ENCODE peak calls at places on chromosomes 1 and 21, in six cellular contexts. J, U, C, F, Y and I are unnamed samples.

GRCh38 chr21:32048353-32048752 is 175.5 kb downstream of the HUNK start:
- DNase-seq in F (no peak), J (no peak), U (no peak), Y (no peak), C (no peak), I (peak)

GRCh38 chr1:31712625-31713024 is 8.8 kb upstream of the COL16A1 start:
- DNase-seq in F (no peak), U (no peak), J (no peak), C (no peak), Y (no peak), I (peak)

GRCh38 chr1:11134352-11135266 is 34.9 kb upstream of the EXOSC10 start:
- DNase-seq in Y (no peak), C (no peak), F (no peak), J (no peak), U (peak), I (no peak)

GRCh38 chr1:246151796-246152434 is 355.2 kb downstream of the SMYD3 start:
- DNase-seq in Y (no peak), U (no peak), F (no peak), J (no peak), C (no peak), I (no peak)

GRCh38 chr1:33047839-33048305 is 11.2 kb upstream of the AK2 start:
- DNase-seq in C (no peak), Y (no peak), F (no peak), J (no peak), U (no peak), I (no peak)

GRCh38 chr1:125064481-125064880 is 3879.7 kb downstream of the SRGAP2C start:
- DNase-seq in C (peak), U (peak), F (no peak), Y (no peak), J (no peak), I (no peak)

GRCh38 chr1:86641318-86641717 is 63.1 kb upstream of the SH3GLB1 start:
- DNase-seq in J (no peak), F (no peak), Y (no peak), C (no peak), U (no peak), I (no peak)

GRCh38 chr1:118339431-118340146 is 154.6 kb upstream of the SPAG17 start:
- DNase-seq in C (no peak), J (no peak), F (no peak), Y (no peak), U (no peak), I (no peak)

GRCh38 chr1:179137623-179138235 is 55.9 kb downstream of the TOR3A start:
- DNase-seq in J (no peak), F (no peak), Y (no peak), U (no peak), C (no peak), I (no peak)

GRCh38 chr1:50980505-50980904 is 10.5 kb downstream of the CDKN2C start:
- DNase-seq in J (no peak), F (no peak), C (no peak), U (no peak), Y (no peak), I (no peak)

GRCh38 chr1:240232548-240232947 is 140.9 kb downstream of the FMN2 start:
- DNase-seq in U (no peak), F (no peak), J (no peak), C (no peak), Y (no peak), I (no peak)

GRCh38 chr1:246647113-246647512 is 77.1 kb upstream of the SCCPDH start:
- DNase-seq in F (no peak), C (no peak), J (no peak), Y (no peak), U (no peak), I (no peak)

GRCh38 chr1:115158181-115158580 is 68.9 kb upstream of the TSPAN2 start:
- DNase-seq in U (no peak), F (no peak), Y (no peak), J (no peak), C (no peak), I (no peak)

GRCh38 chr1:160069460-160070231 is at the start of gene KCNJ10:
- DNase-seq in C (peak), J (no peak), F (no peak), Y (no peak), U (no peak), I (no peak)

GRCh38 chr1:3889952-3890351 is 10.1 kb downstream of the C1orf174 start:
- DNase-seq in J (no peak), U (no peak), Y (no peak), F (no peak), C (peak), I (no peak)

GRCh38 chr21:17340081-17340480 is 172.8 kb upstream of the CXADR start:
- DNase-seq in F (no peak), C (no peak), J (no peak), Y (no peak), U (no peak), I (no peak)

GRCh38 chr1:16393255-16394177 is 26.5 kb downstream of the SZRD1 start:
- DNase-seq in F (no peak), J (no peak), C (no peak), Y (no peak), U (no peak), I (no peak)

GRCh38 chr21:33109574-33110339 is 39.8 kb downstream of the OLIG1 start:
- DNase-seq in U (no peak), J (no peak), C (peak), Y (no peak), F (no peak), I (no peak)

GRCh38 chr1:17919525-17920439 is 164.6 kb downstream of the ACTL8 start:
- DNase-seq in F (no peak), U (no peak), J (no peak), C (no peak), Y (peak), I (no peak)

GRCh38 chr1:97870574-97870973 is 50.3 kb downstream of the DPYD start:
- DNase-seq in Y (no peak), F (no peak), J (no peak), C (no peak), U (no peak), I (no peak)

GRCh38 chr1:176119549-176119948 is 87.5 kb downstream of the COP1 start:
- DNase-seq in J (no peak), C (no peak), Y (peak), F (no peak), U (no peak), I (no peak)

GRCh38 chr1:184621262-184621661 is 133.4 kb downstream of the EDEM3 start:
- DNase-seq in U (no peak), Y (no peak), J (no peak), F (no peak), C (no peak), I (no peak)

GRCh38 chr1:220843481-220844011 is 35.7 kb upstream of the HLX start:
- DNase-seq in F (no peak), Y (no peak), J (no peak), C (no peak), U (no peak), I (no peak)

GRCh38 chr1:244052011-244052727 is 1.1 kb downstream of the ZBTB18 start:
- DNase-seq in Y (no peak), J (no peak), F (no peak), C (no peak), U (no peak), I (no peak)

GRCh38 chr1:93753766-93754763 is 72.4 kb upstream of the BCAR3 start:
- DNase-seq in J (no peak), Y (no peak), F (no peak), C (no peak), U (peak), I (no peak)

GRCh38 chr1:50704126-50704525 is 255.9 kb downstream of the FAF1 start:
- DNase-seq in F (no peak), Y (peak), J (no peak), C (no peak), U (no peak), I (no peak)

GRCh38 chr1:58829861-58830260 is 46.0 kb upstream of the JUN start:
- DNase-seq in J (no peak), F (no peak), U (no peak), Y (no peak), C (no peak), I (no peak)

GRCh38 chr1:235325139-235325538 is 2.8 kb downstream of the ARID4B start:
- DNase-seq in C (no peak), J (no peak), U (no peak), Y (no peak), F (no peak), I (no peak)

GRCh38 chr21:26041441-26042180 is 129.0 kb downstream of the APP start:
- DNase-seq in U (no peak), F (no peak), C (no peak), J (no peak), Y (no peak), I (no peak)

GRCh38 chr1:208219659-208220282 is 24.4 kb downstream of the PLXNA2 start:
- DNase-seq in F (no peak), U (peak), J (no peak), C (peak), Y (no peak), I (peak)

GRCh38 chr1:162305969-162306368 is 70.7 kb downstream of the SPATA46 start:
- DNase-seq in C (no peak), U (peak), J (no peak), Y (no peak), F (peak), I (no peak)

GRCh38 chr1:39645411-39646043 is 6.1 kb upstream of the HEYL start:
- DNase-seq in U (no peak), C (no peak), Y (no peak), F (peak), J (no peak), I (no peak)

GRCh38 chr1:221620437-221621384 is 121.2 kb downstream of the DUSP10 start:
- DNase-seq in C (no peak), F (no peak), J (no peak), Y (no peak), U (no peak), I (no peak)

GRCh38 chr1:234961468-234962339 is 166.9 kb downstream of the TOMM20 start:
- DNase-seq in F (no peak), C (no peak), U (no peak), J (no peak), Y (no peak), I (peak)

GRCh38 chr1:118303534-118303933 is 118.5 kb upstream of the SPAG17 start:
- DNase-seq in Y (no peak), F (no peak), C (no peak), J (no peak), U (no peak), I (no peak)

GRCh38 chr1:203100163-203100867 is 14.5 kb upstream of the MYOG start:
- DNase-seq in F (no peak), Y (no peak), U (no peak), J (no peak), C (no peak), I (no peak)

DNA sequence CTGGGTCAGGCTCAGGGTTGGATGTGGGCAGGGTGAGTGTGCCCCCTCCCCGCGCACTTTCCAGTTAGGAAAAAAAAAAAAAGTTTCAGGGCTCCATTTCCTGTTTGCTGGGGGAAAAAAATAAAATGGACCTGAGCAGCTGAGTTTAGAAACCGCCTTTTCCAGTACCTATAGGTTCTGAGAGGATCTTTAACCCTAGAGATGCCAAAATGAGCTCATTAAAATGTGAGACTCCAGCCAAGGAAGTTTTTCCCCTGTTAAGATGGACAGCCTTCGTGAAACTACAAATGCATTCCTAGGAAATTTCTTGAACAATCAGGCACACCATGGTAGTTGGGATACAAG is 143.5 kb upstream of the ETS2 start:
- DNase-seq in J (no peak), Y (no peak), C (no peak), U (no peak), F (no peak), I (no peak)
- H3K27ac ChIP-seq in J (no peak), Y (no peak), C (peak), U (no peak), F (no peak), I (peak)

GRCh38 chr1:156744344-156744743 is 3.5 kb upstream of the MRPL24 start:
- DNase-seq in U (no peak), Y (no peak), J (no peak), F (no peak), C (no peak), I (no peak)

GRCh38 chr1:156743367-156744302 is 2.7 kb upstream of the MRPL24 start:
- DNase-seq in Y (no peak), J (no peak), U (no peak), F (no peak), C (no peak), I (no peak)

GRCh38 chr1:156746716-156747631 is 4.5 kb downstream of the HDGF start:
- DNase-seq in F (peak), J (peak), U (peak), C (peak), Y (peak), I (peak)

GRCh38 chr1:156746381-156746715 is 5.1 kb downstream of the HDGF start:
- DNase-seq in F (no peak), Y (no peak), J (no peak), C (no peak), U (no peak), I (no peak)

GRCh38 chr1:156744786-156745419 is 4.0 kb upstream of the MRPL24 start:
- DNase-seq in U (no peak), C (no peak), Y (no peak), J (no peak), F (no peak), I (no peak)
- H3K27ac ChIP-seq in U (no peak), C (no peak), Y (peak), J (no peak), F (no peak), I (peak)

GRCh38 chr1:187409341-187409740 is 580.6 kb downstream of the PLA2G4A start:
- DNase-seq in F (no peak), J (no peak), C (no peak), U (no peak), Y (no peak), I (no peak)

GRCh38 chr1:187411118-187411517 is 582.4 kb downstream of the PLA2G4A start:
- DNase-seq in J (no peak), C (no peak), U (no peak), F (no peak), Y (no peak), I (no peak)

GRCh38 chr1:187417524-187417923 is 588.8 kb downstream of the PLA2G4A start:
- DNase-seq in J (no peak), Y (no peak), F (no peak), C (no peak), U (no peak), I (no peak)

GRCh38 chr1:187415065-187415464 is 586.3 kb downstream of the PLA2G4A start:
- DNase-seq in Y (no peak), J (no peak), C (no peak), F (no peak), U (no peak), I (no peak)

DNA sequence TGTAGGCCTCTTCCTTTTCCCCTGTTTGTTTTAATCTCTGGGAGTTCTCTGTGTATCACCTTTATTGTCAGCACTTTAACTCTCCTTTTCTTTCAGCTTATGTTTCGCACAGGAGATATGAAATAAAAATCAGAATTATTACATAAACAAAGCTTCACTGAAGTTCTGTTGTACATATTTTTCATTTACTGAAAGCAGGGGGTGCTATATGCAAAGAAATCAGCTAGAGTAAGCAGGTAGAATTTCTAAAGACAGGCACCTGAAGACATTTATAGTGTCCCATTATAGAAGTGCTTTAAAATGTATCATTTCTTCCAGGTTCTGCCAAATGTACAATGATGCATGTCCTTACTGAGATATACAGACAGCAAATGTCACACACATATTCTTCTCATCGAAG is 585.0 kb downstream of the PLA2G4A start:
- DNase-seq in F (no peak), C (no peak), U (no peak), J (no peak), Y (peak), I (no peak)
- H3K27ac ChIP-seq in F (no peak), C (no peak), U (no peak), J (no peak), Y (no peak), I (no peak)

GRCh38 chr1:212035123-212035834 is at the start of the genes DTL and INTS7:
- DNase-seq in Y (peak), F (peak), C (peak), U (peak), J (peak), I (peak)

GRCh38 chr1:212034516-212035122 is 738 bp downstream of the INTS7 start:
- DNase-seq in C (no peak), J (no peak), Y (no peak), U (no peak), F (peak), I (no peak)

GRCh38 chr1:212035835-212036605 is 472 bp downstream of the DTL start:
- DNase-seq in J (no peak), C (no peak), F (no peak), Y (no peak), U (no peak), I (no peak)

GRCh38 chr1:212030936-212031528 is 4.3 kb downstream of the INTS7 start:
- DNase-seq in Y (peak), J (no peak), F (no peak), C (no peak), U (no peak), I (no peak)
- H3K27ac ChIP-seq in Y (peak), J (no peak), F (no peak), C (no peak), U (no peak), I (no peak)

GRCh38 chr1:52967666-52968065 is 40.6 kb downstream of the SCP2 start:
- DNase-seq in U (no peak), Y (no peak), C (no peak), J (no peak), F (no peak), I (no peak)

GRCh38 chr1:52973843-52974242 is 46.8 kb downstream of the SCP2 start:
- DNase-seq in Y (no peak), U (no peak), C (no peak), J (no peak), F (no peak), I (no peak)

DNA sequence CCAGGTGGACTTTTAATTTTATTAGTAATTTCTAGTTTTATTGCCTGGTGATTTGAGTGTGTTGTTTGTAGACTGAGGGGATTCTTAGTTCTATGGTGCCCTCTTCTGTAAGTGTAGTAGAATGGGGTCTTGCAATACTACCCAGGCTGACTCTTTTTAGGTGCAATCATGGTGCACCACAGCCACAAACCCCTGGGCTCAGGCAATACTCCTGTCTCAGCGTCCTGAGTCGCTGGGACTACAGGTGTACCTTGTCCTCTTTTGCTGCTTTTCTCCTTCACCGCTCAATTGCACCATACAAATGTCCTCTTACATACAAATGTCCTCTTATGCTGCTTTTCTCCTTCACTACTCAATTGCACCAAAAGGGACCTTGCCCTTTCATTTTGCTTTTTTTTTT is 43.1 kb downstream of the SCP2 start:
- DNase-seq in C (no peak), J (no peak), U (no peak), F (no peak), Y (no peak), I (no peak)
- H3K27ac ChIP-seq in C (no peak), J (no peak), U (no peak), F (no peak), Y (no peak), I (no peak)

GRCh38 chr1:24020470-24020869 is 40.3 kb upstream of the SRSF10 start:
- DNase-seq in C (no peak), F (no peak), Y (no peak), U (no peak), J (no peak), I (no peak)
- H3K27ac ChIP-seq in C (peak), F (no peak), Y (no peak), U (no peak), J (no peak), I (peak)